ENCODE peak calls at places on chromosomes 3 and 15, in eight cellular contexts. P, L, S, W, C, A, J and K are unnamed samples.

GRCh38 chr3:127775398-127776109 is 46.8 kb downstream of the MGLL start:
- DNase-seq in W (peak), P (peak), J (no peak), S (peak), L (no peak), C (no peak), A (no peak), K (peak)

GRCh38 chr3:14801031-14801430 is 17.7 kb upstream of the FGD5 start:
- DNase-seq in C (no peak), W (no peak), P (no peak), L (no peak), J (no peak), A (no peak), S (no peak), K (no peak)

GRCh38 chr3:157618075-157618760 is 115.0 kb upstream of the VEPH1 start:
- DNase-seq in P (peak), S (peak), W (peak), A (no peak), J (peak), C (no peak), L (no peak), K (peak)

GRCh38 chr3:193902557-193903256 is 233.2 kb upstream of the HES1 start:
- DNase-seq in P (no peak), S (no peak), J (peak), A (no peak), C (no peak), W (no peak), L (no peak), K (no peak)

GRCh38 chr3:72722930-72723726 is 125.1 kb downstream of the SHQ1 start:
- DNase-seq in C (no peak), S (no peak), J (no peak), W (peak), A (no peak), L (no peak), P (peak), K (peak)

GRCh38 chr3:158845748-158846350 is 44.0 kb downstream of the MFSD1 start:
- DNase-seq in C (no peak), W (no peak), L (peak), A (no peak), P (peak), S (peak), J (peak), K (no peak)

GRCh38 chr3:74546426-74546825 is 68.0 kb downstream of the CNTN3 start:
- DNase-seq in W (no peak), L (no peak), J (no peak), A (no peak), P (no peak), C (no peak), S (no peak), K (no peak)

GRCh38 chr3:131107637-131108433 is 81.2 kb downstream of the NEK11 start:
- DNase-seq in W (no peak), L (no peak), C (no peak), P (peak), A (no peak), J (no peak), S (no peak), K (peak)

GRCh38 chr3:124489506-124489905 is 240.7 kb upstream of the UMPS start:
- DNase-seq in J (no peak), W (no peak), A (no peak), C (no peak), P (no peak), L (no peak), S (no peak), K (no peak)

GRCh38 chr15:51051776-51052175 is 42.9 kb downstream of the TNFAIP8L3 start:
- DNase-seq in C (no peak), L (no peak), J (no peak), S (no peak), W (no peak), A (no peak), P (peak), K (no peak)

GRCh38 chr3:179949428-179949827 is 87.3 kb downstream of the PEX5L start:
- DNase-seq in W (no peak), L (no peak), J (no peak), S (no peak), P (no peak), A (no peak), C (no peak), K (no peak)

GRCh38 chr15:41637086-41637485 is 23.1 kb upstream of the MGA start:
- DNase-seq in J (no peak), W (no peak), P (no peak), A (no peak), C (no peak), S (no peak), L (no peak), K (no peak)

GRCh38 chr15:39209548-39210211 is 371.2 kb upstream of the THBS1 start:
- DNase-seq in C (no peak), J (no peak), P (no peak), S (no peak), L (no peak), W (no peak), A (no peak), K (no peak)

GRCh38 chr15:41583795-41584194 is 24.8 kb downstream of the TYRO3 start:
- DNase-seq in S (no peak), J (no peak), L (no peak), C (no peak), W (no peak), P (no peak), A (no peak), K (no peak)

GRCh38 chr3:167872032-167872431 is 136.5 kb downstream of the SERPINI1 start:
- DNase-seq in L (no peak), P (no peak), C (no peak), W (no peak), S (no peak), A (no peak), J (no peak), K (no peak)

GRCh38 chr3:167870743-167871142 is 135.2 kb downstream of the SERPINI1 start:
- DNase-seq in L (no peak), J (no peak), S (no peak), C (no peak), P (no peak), W (no peak), A (no peak), K (no peak)

GRCh38 chr3:167870201-167870600 is 134.7 kb downstream of the SERPINI1 start:
- DNase-seq in C (no peak), J (no peak), L (no peak), A (no peak), P (no peak), W (no peak), S (no peak), K (no peak)

GRCh38 chr3:167874667-167875372 is 139.3 kb downstream of the SERPINI1 start:
- DNase-seq in L (no peak), J (no peak), P (no peak), S (no peak), W (no peak), A (no peak), C (no peak), K (no peak)

GRCh38 chr3:167872941-167873340 is 137.4 kb downstream of the SERPINI1 start:
- DNase-seq in J (no peak), S (no peak), P (no peak), C (no peak), L (no peak), W (no peak), A (no peak), K (no peak)
- TF ChIP-seq CTCF in J (peak), S (no peak), P (peak), C (no peak), L (peak), W (peak), A (peak), K (no peak)

GRCh38 chr3:36741285-36741684 is 23.1 kb downstream of the DCLK3 start:
- DNase-seq in S (no peak), J (peak), P (peak), C (no peak), W (no peak), A (no peak), L (no peak), K (no peak)
- TF ChIP-seq CTCF in S (no peak), J (peak), P (peak), C (no peak), W (peak), A (peak), L (no peak), K (peak)

GRCh38 chr15:78715439-78715838 is 74.4 kb upstream of the CHRNB4 start:
- DNase-seq in J (no peak), P (no peak), C (no peak), W (no peak), S (no peak), A (no peak), L (no peak), K (no peak)

GRCh38 chr15:78715930-78716329 is 74.9 kb upstream of the CHRNB4 start:
- DNase-seq in A (no peak), L (no peak), C (no peak), W (peak), P (peak), J (no peak), S (no peak), K (peak)

GRCh38 chr15:78716651-78717050 is 75.6 kb upstream of the CHRNB4 start:
- DNase-seq in J (no peak), P (no peak), C (no peak), W (peak), L (no peak), A (no peak), S (no peak), K (no peak)

GRCh38 chr15:78712797-78713515 is 71.9 kb upstream of the CHRNB4 start:
- DNase-seq in C (no peak), J (no peak), W (no peak), A (no peak), S (no peak), P (no peak), L (no peak), K (no peak)

DNA sequence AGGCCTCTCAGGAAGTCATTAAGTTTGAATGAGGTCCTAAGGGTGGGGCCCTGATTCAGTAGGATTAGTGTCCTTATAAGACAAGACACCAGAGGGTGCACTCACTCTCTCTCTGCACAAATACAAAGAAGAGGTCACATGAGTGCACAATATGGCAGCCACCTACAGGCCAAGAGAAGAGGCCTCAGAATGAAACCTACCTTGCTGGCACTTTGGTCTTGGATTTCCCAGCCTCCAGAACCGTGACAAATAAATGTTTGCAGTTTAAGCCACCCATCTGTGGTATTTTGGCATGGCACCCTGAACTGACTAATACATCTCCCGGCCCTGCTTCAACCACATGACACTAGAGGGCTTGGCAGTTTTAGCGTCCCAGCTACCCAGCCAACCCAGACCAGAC is 73.9 kb upstream of the CHRNB4 start:
- DNase-seq in C (no peak), L (no peak), W (no peak), A (no peak), S (peak), J (no peak), P (peak), K (no peak)
- TF ChIP-seq CTCF in C (no peak), L (no peak), W (no peak), A (no peak), S (no peak), J (no peak), P (no peak), K (no peak)

DNA sequence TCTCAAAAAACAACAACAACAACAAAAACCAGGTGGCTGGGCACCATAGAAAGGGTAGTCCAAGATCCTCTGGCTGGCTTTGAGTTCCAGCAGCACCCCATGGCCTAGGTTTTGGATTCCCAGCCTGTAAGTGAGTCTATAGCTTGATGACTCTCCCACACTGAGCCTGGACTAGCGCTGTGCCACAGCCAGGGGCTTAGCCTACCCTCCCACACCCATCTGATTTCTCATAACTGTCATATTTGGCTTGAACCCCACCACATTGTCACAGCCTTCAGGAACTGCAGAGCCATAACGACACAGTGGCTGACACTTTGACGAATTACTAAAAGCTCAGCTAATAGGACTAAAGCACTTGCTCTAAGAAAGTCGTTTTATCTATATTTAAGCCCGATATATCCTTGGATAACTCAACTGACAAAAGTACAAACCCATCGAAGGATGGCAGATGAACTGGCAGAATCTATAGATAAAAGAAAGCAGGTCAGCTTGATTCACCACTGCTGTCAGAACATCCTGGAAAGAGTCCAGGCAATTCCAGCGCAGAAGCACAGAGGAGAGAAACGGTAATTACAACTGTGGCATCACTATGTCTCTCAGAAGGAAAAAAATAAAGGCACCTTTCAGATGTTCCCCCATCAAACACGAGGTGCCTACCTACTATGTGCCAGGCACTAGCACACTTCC is 62.0 kb downstream of the HOMER2 start:
- DNase-seq in A (no peak), J (no peak), W (no peak), S (no peak), C (no peak), L (no peak), P (peak), K (no peak)
- TF ChIP-seq CTCF in A (no peak), J (no peak), W (no peak), S (no peak), C (no peak), L (no peak), P (no peak), K (no peak)

GRCh38 chr3:42228796-42229195 is 37.2 kb downstream of the CCK start:
- DNase-seq in S (peak), C (no peak), P (peak), J (no peak), W (no peak), L (no peak), A (no peak), K (no peak)
- TF ChIP-seq CTCF in S (peak), C (no peak), P (peak), J (peak), W (peak), L (no peak), A (peak), K (no peak)

GRCh38 chr3:41117398-41117870 is 81.9 kb upstream of the CTNNB1 start:
- DNase-seq in J (peak), C (peak), W (peak), S (peak), L (peak), A (no peak), P (peak), K (peak)
- TF ChIP-seq CTCF in J (no peak), C (no peak), W (no peak), S (no peak), L (no peak), A (no peak), P (no peak), K (no peak)

DNA sequence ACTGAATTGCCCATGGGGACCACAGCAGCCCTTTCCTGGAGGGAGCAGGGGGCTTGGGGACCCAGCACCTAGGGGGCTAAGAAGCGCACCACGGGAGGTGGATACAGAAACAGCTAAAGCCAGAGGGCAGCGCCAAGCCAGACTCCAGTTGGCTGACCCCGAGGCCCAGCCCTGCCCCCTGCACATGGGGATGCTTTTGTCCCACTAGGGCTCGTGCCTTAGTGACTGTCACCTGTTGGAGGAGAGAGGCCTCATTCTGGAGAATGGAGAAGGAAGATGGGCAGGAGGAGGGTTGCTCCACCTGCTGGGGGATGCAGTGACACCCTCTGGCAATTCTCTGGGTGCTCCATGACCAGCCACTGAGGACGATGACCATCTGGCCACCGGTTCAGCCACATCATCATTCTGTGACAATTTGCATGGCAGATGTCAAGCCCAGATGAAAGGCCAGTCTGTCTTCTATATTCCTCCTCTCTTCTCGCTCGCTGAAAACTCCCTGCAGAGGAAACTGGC is 167.8 kb upstream of the TLE3 start:
- DNase-seq in C (no peak), S (no peak), L (no peak), P (no peak), J (no peak), W (no peak), A (no peak), K (no peak)
- TF ChIP-seq CTCF in C (no peak), S (no peak), L (no peak), P (peak), J (peak), W (peak), A (no peak), K (no peak)

GRCh38 chr3:24493951-24494615 is 567 bp downstream of the THRB start:
- DNase-seq in L (no peak), J (peak), C (no peak), A (peak), P (peak), W (no peak), S (no peak), K (no peak)

GRCh38 chr3:24495334-24495994 is 814 bp upstream of the THRB start:
- DNase-seq in A (no peak), C (no peak), L (no peak), P (no peak), W (no peak), S (no peak), J (peak), K (no peak)

GRCh38 chr3:24496529-24497482 is 2.2 kb upstream of the THRB start:
- DNase-seq in C (no peak), L (no peak), P (peak), W (peak), J (peak), S (peak), A (no peak), K (no peak)

GRCh38 chr3:24492971-24493551 is 1.6 kb downstream of the THRB start:
- DNase-seq in S (no peak), W (no peak), A (no peak), C (no peak), L (no peak), J (no peak), P (no peak), K (no peak)

DNA sequence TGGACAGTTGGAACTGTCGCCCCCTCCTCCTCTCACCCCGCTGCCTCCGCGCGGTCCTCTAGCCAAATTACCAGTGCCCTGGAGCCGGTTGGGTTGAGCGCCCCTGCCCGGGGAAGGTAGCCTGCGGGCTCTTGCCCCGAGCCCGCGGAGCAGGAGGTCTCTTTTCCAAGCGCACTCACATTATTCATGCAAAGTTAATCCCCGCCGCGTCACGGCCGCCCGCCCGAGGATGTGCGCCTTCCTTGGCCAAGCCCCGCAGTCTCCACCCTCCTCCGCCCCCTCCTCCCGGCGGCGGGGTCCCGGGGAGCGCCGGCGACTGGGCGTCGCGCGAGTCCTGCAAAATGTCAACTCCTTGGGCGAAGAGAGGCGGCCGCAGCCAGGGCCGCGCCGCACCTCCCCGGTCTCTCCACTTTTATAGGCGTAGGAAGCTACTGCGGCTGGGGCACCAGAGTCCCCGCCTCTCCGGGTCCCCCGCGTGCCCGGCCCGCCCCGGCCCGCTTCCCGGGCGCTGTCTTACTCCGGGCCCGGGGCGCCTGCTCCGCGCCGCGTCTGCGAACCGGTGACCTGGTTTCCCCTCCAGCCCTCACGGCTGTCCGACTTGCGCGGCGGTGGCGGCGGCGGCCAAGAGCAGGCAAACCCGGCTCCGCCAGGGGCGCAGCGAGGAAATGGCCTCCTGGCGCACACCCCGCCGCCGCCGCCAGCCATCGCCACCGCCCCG is at the start of gene THRB:
- DNase-seq in C (no peak), J (peak), A (peak), L (peak), S (no peak), P (peak), W (no peak), K (no peak)
- TF ChIP-seq CTCF in C (no peak), J (peak), A (peak), L (peak), S (no peak), P (peak), W (peak), K (peak)

GRCh38 chr15:58771621-58772235 is 626 bp downstream of the MINDY2 start:
- DNase-seq in S (peak), P (no peak), J (peak), L (peak), C (no peak), W (no peak), A (peak), K (no peak)

GRCh38 chr15:58773024-58773423 is 1.9 kb downstream of the MINDY2 start:
- DNase-seq in A (no peak), S (no peak), J (no peak), W (no peak), L (no peak), C (no peak), P (no peak), K (no peak)

GRCh38 chr15:58770519-58770856 is 614 bp upstream of the MINDY2 start:
- DNase-seq in A (no peak), S (no peak), J (no peak), L (peak), W (peak), P (peak), C (no peak), K (peak)

GRCh38 chr15:58775402-58775801 is 4.3 kb downstream of the MINDY2 start:
- DNase-seq in C (no peak), L (no peak), J (no peak), P (no peak), A (no peak), W (no peak), S (no peak), K (no peak)

DNA sequence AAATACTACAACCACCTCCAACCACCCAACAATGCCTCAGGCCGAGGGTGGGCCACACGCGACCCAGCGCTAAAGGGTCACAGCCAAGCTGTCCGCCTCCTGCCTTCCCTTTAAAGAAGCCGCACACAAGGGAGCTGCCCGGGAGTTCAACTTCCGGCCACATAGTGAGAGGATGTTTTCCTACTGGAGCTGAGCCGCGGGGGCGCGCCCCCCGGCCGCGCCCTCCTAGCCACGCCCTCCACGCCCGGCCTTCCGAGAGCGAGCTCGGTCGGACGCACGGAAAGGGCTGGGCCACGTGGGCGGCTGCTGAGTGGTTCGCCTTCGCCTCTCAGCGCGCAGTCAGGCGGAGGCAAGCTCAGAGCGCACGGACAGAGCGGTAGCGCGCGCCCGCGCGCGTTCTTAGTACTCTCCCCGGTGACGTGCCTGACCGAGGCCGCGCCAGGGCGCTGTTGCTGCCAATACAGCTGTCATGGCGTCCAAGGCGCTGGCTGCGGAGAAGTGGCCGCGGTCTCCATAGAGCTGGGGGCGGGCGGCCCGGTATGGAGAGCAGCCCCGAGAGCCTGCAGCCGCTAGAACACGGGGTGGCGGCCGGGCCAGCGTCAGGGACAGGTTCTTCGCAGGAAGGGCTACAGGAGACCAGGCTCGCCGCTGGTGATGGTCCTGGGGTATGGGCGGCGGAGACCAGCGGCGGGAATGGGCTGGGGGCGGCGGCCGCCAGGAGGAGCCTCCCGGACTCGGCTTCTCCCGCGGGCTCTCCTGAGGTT is at the start of gene MINDY2:
- DNase-seq in J (peak), A (peak), L (peak), P (peak), W (peak), S (peak), C (peak), K (peak)
- TF ChIP-seq CTCF in J (peak), A (peak), L (peak), P (no peak), W (peak), S (no peak), C (no peak), K (peak)